ENCODE peak calls at places on chromosomes 13 and 19, in six cellular contexts. P, R, V, Y, C and Z are unnamed samples.

GRCh38 chr19:49071860-49072547 is 495 bp downstream of the KCNA7 start:
- DNase-seq in P (peak; percentile 95), R (no peak), V (peak; percentile 94), Y (no peak), C (no peak), Z (peak; percentile 70)

GRCh38 chr19:37551123-37551993 is 43.2 kb downstream of the ZNF571 start:
- DNase-seq in P (no peak), R (no peak), V (peak; percentile 49), Y (no peak), C (no peak), Z (peak; percentile 62)

GRCh38 chr13:33634526-33635111 is 183.3 kb upstream of the RFC3 start:
- DNase-seq in P (no peak), R (no peak), V (no peak), Y (no peak), C (no peak), Z (no peak)

GRCh38 chr19:38229585-38230073 is 5.6 kb upstream of the DPF1 start:
- DNase-seq in P (peak; percentile 85), R (peak; percentile 85), V (peak; percentile 79), Y (peak; percentile 68), C (no peak), Z (peak; percentile 99)

GRCh38 chr13:42396501-42396900 is 124.5 kb downstream of the AKAP11 start:
- DNase-seq in P (no peak), R (no peak), V (no peak), Y (no peak), C (no peak), Z (no peak)

GRCh38 chr13:26721251-26721939 is 39.2 kb downstream of the GPR12 start:
- DNase-seq in P (no peak), R (no peak), V (no peak), Y (no peak), C (no peak), Z (no peak)

GRCh38 chr19:57363734-57364181 is 407 bp downstream of the TRAPPC2B start:
- DNase-seq in P (no peak), R (no peak), V (no peak), Y (peak; percentile 16), C (no peak), Z (no peak)

GRCh38 chr19:8500158-8500557 is 2.3 kb downstream of the PRAM1 start:
- DNase-seq in P (no peak), R (no peak), V (no peak), Y (no peak), C (no peak), Z (no peak)

GRCh38 chr13:54110597-54110996 is 1082.0 kb downstream of the OLFM4 start:
- DNase-seq in P (no peak), R (no peak), V (no peak), Y (no peak), C (no peak), Z (no peak)

GRCh38 chr13:59801107-59801880 is 362.4 kb downstream of the DIAPH3 start:
- DNase-seq in P (no peak), R (no peak), V (no peak), Y (no peak), C (no peak), Z (no peak)

GRCh38 chr19:1999856-2000515 is 15.5 kb downstream of the BTBD2 start:
- DNase-seq in P (no peak), R (no peak), V (no peak), Y (no peak), C (no peak), Z (no peak)

GRCh38 chr19:54451331-54451871 is 2.4 kb downstream of the LENG8 start:
- DNase-seq in P (no peak), R (no peak), V (no peak), Y (no peak), C (no peak), Z (no peak)

GRCh38 chr19:35170359-35171061 is 16.0 kb downstream of the FXYD5 start:
- DNase-seq in P (no peak), R (no peak), V (no peak), Y (no peak), C (no peak), Z (no peak)

GRCh38 chr13:65597839-65598818 is 1632.0 kb downstream of the PCDH9 start:
- DNase-seq in P (no peak), R (no peak), V (no peak), Y (no peak), C (no peak), Z (no peak)

GRCh38 chr13:59837101-59837500 is 326.6 kb downstream of the DIAPH3 start:
- DNase-seq in P (no peak), R (no peak), V (no peak), Y (no peak), C (no peak), Z (no peak)

GRCh38 chr13:107291875-107292274 is 723.9 kb upstream of the ARGLU1 start:
- DNase-seq in P (no peak), R (no peak), V (no peak), Y (no peak), C (no peak), Z (no peak)

GRCh38 chr13:27793377-27794074 is 1.2 kb downstream of the GSX1 start:
- DNase-seq in P (peak; percentile 66), R (no peak), V (peak; percentile 28), Y (no peak), C (no peak), Z (no peak)

GRCh38 chr13:110540871-110541525 is 20.5 kb downstream of the RAB20 start:
- DNase-seq in P (no peak), R (no peak), V (no peak), Y (no peak), C (no peak), Z (no peak)

GRCh38 chr13:110539894-110540293 is 21.6 kb downstream of the RAB20 start:
- DNase-seq in P (no peak), R (no peak), V (no peak), Y (no peak), C (no peak), Z (no peak)

GRCh38 chr13:110542311-110542796 is 19.2 kb downstream of the RAB20 start:
- DNase-seq in P (no peak), R (no peak), V (no peak), Y (no peak), C (no peak), Z (no peak)

GRCh38 chr13:110538632-110539031 is 22.9 kb downstream of the RAB20 start:
- DNase-seq in P (no peak), R (no peak), V (no peak), Y (no peak), C (no peak), Z (no peak)

GRCh38 chr13:110541526-110541920 is 20.0 kb downstream of the RAB20 start:
- DNase-seq in P (no peak), R (no peak), V (no peak), Y (no peak), C (no peak), Z (no peak)
- TF ChIP-seq ATF3 in P (no peak), R (no peak), V (no peak), Y (no peak), C (no peak), Z (no peak)

GRCh38 chr19:6668696-6669095 is 1.3 kb downstream of the TNFSF14 start:
- DNase-seq in P (no peak), R (no peak), V (no peak), Y (no peak), C (no peak), Z (no peak)
- TF ChIP-seq ATF3 in P (no peak), R (no peak), V (no peak), Y (no peak), C (no peak), Z (no peak)

GRCh38 chr19:56139847-56140582 is 1.1 kb upstream of the ZNF444 start:
- DNase-seq in P (no peak), R (no peak), V (no peak), Y (no peak), C (no peak), Z (peak; percentile 75)
- TF ChIP-seq ATF3 in P (no peak), R (no peak), V (no peak), Y (no peak), C (no peak), Z (no peak)

GRCh38 chr13:95485518-95486144 is 66.9 kb upstream of the CLDN10 start:
- DNase-seq in P (no peak), R (no peak), V (no peak), Y (no peak), C (no peak), Z (no peak)
- TF ChIP-seq ATF3 in P (no peak), R (no peak), V (no peak), Y (no peak), C (no peak), Z (no peak)

GRCh38 chr19:45468159-45468651 is 409 bp downstream of the FOSB start:
- DNase-seq in P (peak; percentile 67), R (no peak), V (no peak), Y (no peak), C (no peak), Z (no peak)
- TF ChIP-seq ATF3 in P (no peak), R (no peak), V (no peak), Y (no peak), C (no peak), Z (no peak)

DNA sequence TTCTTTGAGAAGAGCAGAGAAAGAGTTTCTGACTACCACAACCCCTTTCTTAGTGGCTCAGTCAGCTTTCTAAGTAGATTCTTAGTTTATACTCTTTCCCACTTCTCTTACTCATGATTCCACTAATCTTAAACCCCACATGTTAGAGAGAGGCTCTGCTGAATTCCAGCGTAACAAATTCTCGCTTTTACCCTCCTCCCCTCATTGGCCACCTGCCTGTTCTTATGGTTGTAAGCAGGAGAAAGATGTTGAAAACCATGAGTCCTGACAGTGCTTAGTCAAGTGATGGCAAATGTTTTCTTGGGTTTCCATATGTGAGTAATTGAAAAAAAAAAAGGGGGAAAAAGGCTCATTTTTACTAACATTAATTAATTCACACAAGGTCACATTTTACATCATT is 125.9 kb downstream of the ZDHHC20 start:
- DNase-seq in P (no peak), R (no peak), V (no peak), Y (no peak), C (no peak), Z (no peak)
- TF ChIP-seq ATF3 in P (no peak), R (no peak), V (no peak), Y (no peak), C (no peak), Z (no peak)

GRCh38 chr13:110306340-110306959 is 507 bp downstream of the COL4A1 start:
- DNase-seq in P (peak; percentile 86), R (no peak), V (peak; percentile 51), Y (no peak), C (no peak), Z (no peak)
- TF ChIP-seq ATF3 in P (no peak), R (no peak), V (no peak), Y (no peak), C (no peak), Z (no peak)

DNA sequence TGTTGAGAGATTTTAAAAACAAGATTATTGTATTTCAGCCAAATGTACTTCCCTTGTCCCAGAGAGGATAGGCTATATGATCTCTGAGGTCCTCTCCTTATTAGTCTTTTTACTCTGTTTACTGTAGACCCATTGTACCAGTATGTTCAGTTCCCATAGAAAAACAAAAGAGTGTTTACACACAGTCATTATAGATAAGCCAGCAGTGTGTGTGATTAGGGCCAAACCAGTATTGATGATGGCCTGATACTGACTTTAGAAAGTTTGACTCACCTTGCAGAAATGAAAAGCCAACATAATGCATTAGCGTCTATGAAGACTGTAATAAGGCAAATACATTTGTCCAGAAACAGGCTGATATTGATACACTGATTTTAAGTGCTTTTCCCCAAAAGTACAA is 6.2 kb downstream of the MTUS2 start:
- DNase-seq in P (no peak), R (no peak), V (no peak), Y (no peak), C (no peak), Z (no peak)
- TF ChIP-seq ATF3 in P (no peak), R (no peak), V (no peak), Y (no peak), C (no peak), Z (no peak)